ENCODE peak calls at places on chromosome 3, in four cellular contexts. E, X, J and B are unnamed samples. For H3K4me1, the result is how much of the 10 kb centered on the place peaks cover.

GRCh38 chr3:194285859-194286197 is 65.3 kb downstream of the CPN2 start:
- DNase-seq in J (no peak), E (no peak), X (peak), B (no peak)

GRCh38 chr3:184619348-184619747 is 57.8 kb downstream of the EPHB3 start:
- DNase-seq in J (no peak), E (no peak), X (no peak), B (no peak)

GRCh38 chr3:153970047-153970446 is 151.1 kb upstream of the ARHGEF26 start:
- DNase-seq in X (no peak), J (no peak), E (no peak), B (no peak)

GRCh38 chr3:49554639-49555265 is 475 bp downstream of the BSN start:
- DNase-seq in X (peak), J (no peak), E (peak), B (peak)

GRCh38 chr3:168051579-168052183 is 44.0 kb downstream of the GOLIM4 start:
- DNase-seq in X (no peak), E (no peak), J (no peak), B (no peak)

GRCh38 chr3:149395107-149396089 is 17.9 kb upstream of the TM4SF1 start:
- DNase-seq in J (no peak), E (no peak), X (peak), B (peak)

GRCh38 chr3:161284989-161285388 is 63.9 kb downstream of the NMD3 start:
- DNase-seq in E (no peak), X (no peak), J (no peak), B (no peak)

GRCh38 chr3:149554826-149555225 is 80.3 kb downstream of the TM4SF4 start:
- DNase-seq in X (peak), J (no peak), E (no peak), B (no peak)

GRCh38 chr3:45753095-45753494 is 43.2 kb downstream of the SLC6A20 start:
- DNase-seq in X (no peak), J (no peak), E (no peak), B (no peak)

GRCh38 chr3:4421121-4421520 is 45.9 kb downstream of the SUMF1 start:
- DNase-seq in E (no peak), X (peak), J (no peak), B (peak)

GRCh38 chr3:158769519-158770253 is 32.2 kb upstream of the MFSD1 start:
- DNase-seq in E (no peak), X (no peak), J (no peak), B (no peak)

GRCh38 chr3:48024401-48024800 is 8.2 kb upstream of the MAP4 start:
- DNase-seq in E (no peak), J (no peak), X (no peak), B (no peak)

GRCh38 chr3:19945405-19946290 is 1.2 kb upstream of the RAB5A start:
- DNase-seq in X (peak), J (peak), E (no peak), B (peak)

GRCh38 chr3:188526057-188526456 is 372.1 kb downstream of the LPP start:
- DNase-seq in X (peak), J (no peak), E (no peak), B (no peak)

GRCh38 chr3:177602601-177603136 is 405.4 kb upstream of the TBL1XR1 start:
- DNase-seq in J (no peak), X (no peak), E (no peak), B (peak)

GRCh38 chr3:59368887-59369286 is 319.1 kb upstream of the CFAP20DC start:
- DNase-seq in E (no peak), J (no peak), X (no peak), B (no peak)

GRCh38 chr3:17820275-17820674 is 77.8 kb upstream of the TBC1D5 start:
- DNase-seq in E (no peak), X (no peak), J (no peak), B (no peak)

GRCh38 chr3:42013652-42014442 is 51.9 kb upstream of the ULK4 start:
- DNase-seq in E (peak), X (peak), J (no peak), B (peak)

GRCh38 chr3:50591196-50591741 is 20.3 kb downstream of the CISH start:
- DNase-seq in X (no peak), E (no peak), J (no peak), B (no peak)

GRCh38 chr3:110767838-110768237 is 303.8 kb upstream of the NECTIN3 start:
- DNase-seq in E (no peak), J (no peak), X (no peak), B (no peak)

GRCh38 chr3:84836961-84837360 is 121.8 kb upstream of the CADM2 start:
- DNase-seq in J (no peak), E (no peak), X (no peak), B (peak)

GRCh38 chr3:165770781-165771180 is 66.4 kb downstream of the BCHE start:
- DNase-seq in E (no peak), J (no peak), X (no peak), B (no peak)

DNA sequence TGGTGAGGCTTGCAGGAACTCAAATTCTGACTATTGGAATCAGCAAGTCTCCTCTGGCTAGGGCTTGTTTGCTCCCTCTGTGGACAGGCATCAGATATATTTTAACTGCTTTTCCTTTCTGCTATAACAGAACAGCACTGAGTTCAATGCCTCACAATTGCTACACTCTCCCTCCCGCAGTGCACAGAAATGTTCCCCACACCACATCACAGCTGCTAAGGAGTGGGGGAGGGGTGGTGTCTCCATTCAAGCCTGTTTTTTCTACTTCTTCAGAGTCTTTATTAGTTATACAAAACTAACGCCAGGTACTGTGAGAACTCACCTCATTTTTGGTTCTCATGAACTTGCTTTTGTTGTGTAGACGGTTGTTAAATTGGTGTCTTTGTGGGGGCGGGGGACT is 68.5 kb downstream of the BCHE start:
- DNase-seq in J (no peak), X (no peak), E (no peak), B (no peak)
- TF ChIP-seq POLR2A in J (no peak), X (no peak), E (no peak), B (no peak)

GRCh38 chr3:18825586-18826157 is 322.6 kb upstream of the KCNH8 start:
- DNase-seq in X (no peak), E (no peak), J (no peak), B (no peak)
- H3K4me1 ChIP-seq in X (under half), E (under half), J (under half), B (under half)

GRCh38 chr3:151201046-151201730 is 1.8 kb downstream of the GPR171 start:
- DNase-seq in J (no peak), X (no peak), E (no peak), B (no peak)

GRCh38 chr3:151199569-151200438 is 3.2 kb downstream of the GPR171 start:
- DNase-seq in J (no peak), X (no peak), E (no peak), B (no peak)

GRCh38 chr3:151197981-151198767 is 4.8 kb downstream of the GPR171 start:
- DNase-seq in E (no peak), J (no peak), X (no peak), B (no peak)

GRCh38 chr3:151198849-151199248 is 4.2 kb downstream of the GPR171 start:
- DNase-seq in J (no peak), E (no peak), X (no peak), B (no peak)

DNA sequence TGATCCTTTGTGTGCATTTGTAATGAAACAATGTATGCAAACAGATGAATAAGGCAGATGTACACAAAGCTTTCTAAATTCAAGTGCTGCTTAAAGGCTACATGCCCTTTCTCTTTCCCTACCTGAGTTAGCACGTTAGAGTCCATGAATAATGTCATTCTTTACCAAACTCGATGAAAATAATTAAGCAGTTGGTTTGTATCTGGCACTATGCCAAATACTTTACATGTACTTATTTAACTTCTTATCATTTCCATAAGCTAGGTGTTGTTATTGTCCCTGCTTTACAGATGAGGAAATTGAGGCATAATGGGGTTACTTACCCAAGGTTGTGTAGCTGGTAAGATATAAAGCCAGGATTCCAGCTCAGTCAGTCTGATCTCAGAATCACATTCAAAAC is 2.4 kb downstream of the GPR171 start:
- DNase-seq in J (no peak), E (no peak), X (no peak), B (no peak)
- H3K4me3 ChIP-seq in J (no peak), E (no peak), X (no peak), B (no peak)

DNA sequence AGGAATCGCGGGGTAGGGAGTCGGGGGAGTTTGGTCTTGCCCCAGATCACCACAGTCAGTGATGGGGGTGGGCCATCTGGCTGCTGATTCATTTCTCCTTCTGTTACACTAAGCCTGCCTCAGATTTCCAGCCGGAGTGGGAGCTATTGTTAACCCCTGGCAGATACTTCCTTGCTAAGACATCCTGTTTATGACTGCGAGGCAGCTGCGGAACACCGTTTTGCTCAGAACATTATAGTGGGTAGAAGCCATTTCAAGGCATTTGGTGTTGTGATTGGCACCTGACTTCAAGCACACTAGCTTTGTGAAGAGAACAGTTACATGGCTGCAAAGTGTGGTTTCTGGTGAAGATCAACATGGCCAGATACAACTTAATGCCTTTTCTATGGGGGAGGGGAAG is 73.8 kb downstream of the FLNB start:
- DNase-seq in E (no peak), X (no peak), J (no peak), B (no peak)
- TF ChIP-seq POLR2A in E (no peak), X (no peak), J (no peak), B (no peak)

DNA sequence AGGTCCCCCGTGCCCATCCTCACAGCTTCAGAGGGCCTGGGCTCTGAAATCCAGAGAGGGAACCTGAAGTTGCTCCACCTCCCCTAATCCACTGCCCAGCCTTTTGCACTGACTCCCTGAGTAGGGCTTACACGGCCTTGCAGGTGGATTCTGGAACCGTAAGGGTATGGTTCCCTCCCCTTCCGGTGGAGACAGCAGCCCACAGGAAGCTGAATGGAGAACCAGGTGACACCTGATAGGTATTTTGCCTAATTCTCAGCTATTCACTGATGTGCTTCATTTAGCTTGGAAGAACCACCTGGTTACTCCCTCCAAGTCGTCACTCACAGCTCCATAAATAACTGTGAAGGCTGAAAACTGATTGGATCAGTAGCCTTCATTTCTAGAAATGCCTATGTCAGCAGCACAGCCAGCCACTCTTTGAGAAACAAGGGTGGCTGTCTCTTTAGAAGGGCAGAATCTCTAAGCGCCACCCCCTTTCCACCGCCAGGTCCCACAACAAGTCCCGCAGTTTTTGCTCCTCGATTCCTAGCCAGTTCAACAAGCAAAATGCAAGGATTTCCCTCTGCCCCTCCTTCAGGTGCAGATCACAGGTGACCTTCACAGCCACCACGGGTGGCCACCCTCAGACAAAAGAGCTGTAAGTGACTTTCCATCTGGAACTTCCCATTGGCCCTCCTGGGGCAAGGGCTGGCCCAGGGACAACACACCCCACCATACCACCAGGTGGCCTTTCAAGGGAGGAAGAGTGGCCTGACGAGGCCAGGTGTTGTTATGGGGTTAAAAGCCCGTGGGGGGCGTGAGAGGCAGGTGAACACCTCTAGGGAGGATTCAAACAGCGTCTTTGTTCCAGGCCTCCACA is 112.9 kb downstream of the SEC22A start:
- DNase-seq in X (no peak), J (no peak), E (peak), B (no peak)
- H3K4me1 ChIP-seq in X (under half), J (under half), E (under half), B (under half)

DNA sequence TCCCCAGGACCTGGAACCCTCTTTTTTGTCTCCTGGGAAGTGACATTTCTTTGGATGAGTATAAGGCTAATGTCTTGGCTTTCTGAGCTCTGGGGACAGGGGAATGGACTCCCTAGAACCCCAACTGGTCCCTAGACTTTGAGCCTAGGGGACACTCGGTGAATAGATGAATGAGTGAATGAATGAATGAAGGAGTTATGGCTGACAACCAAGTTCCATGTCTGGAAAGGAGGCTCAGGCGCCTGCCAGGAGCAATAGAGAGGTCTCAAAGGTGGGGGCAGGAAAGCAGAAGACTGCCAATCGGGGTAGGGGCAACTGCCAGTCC is 712 bp upstream of the PRKCD start:
- DNase-seq in X (no peak), E (no peak), J (no peak), B (no peak)
- H3K4me3 ChIP-seq in X (no peak), E (peak), J (peak), B (peak)

GRCh38 chr3:179069762-179070390 is 1.7 kb downstream of the ZMAT3 start:
- DNase-seq in X (no peak), J (no peak), E (no peak), B (no peak)

GRCh38 chr3:179071161-179071568 is 444 bp downstream of the ZMAT3 start:
- DNase-seq in J (no peak), X (peak), E (no peak), B (no peak)

GRCh38 chr3:179073816-179074215 is 2.2 kb upstream of the ZMAT3 start:
- DNase-seq in X (no peak), E (no peak), J (no peak), B (no peak)

GRCh38 chr3:179068779-179069530 is 2.7 kb downstream of the ZMAT3 start:
- DNase-seq in J (no peak), X (no peak), E (no peak), B (no peak)

DNA sequence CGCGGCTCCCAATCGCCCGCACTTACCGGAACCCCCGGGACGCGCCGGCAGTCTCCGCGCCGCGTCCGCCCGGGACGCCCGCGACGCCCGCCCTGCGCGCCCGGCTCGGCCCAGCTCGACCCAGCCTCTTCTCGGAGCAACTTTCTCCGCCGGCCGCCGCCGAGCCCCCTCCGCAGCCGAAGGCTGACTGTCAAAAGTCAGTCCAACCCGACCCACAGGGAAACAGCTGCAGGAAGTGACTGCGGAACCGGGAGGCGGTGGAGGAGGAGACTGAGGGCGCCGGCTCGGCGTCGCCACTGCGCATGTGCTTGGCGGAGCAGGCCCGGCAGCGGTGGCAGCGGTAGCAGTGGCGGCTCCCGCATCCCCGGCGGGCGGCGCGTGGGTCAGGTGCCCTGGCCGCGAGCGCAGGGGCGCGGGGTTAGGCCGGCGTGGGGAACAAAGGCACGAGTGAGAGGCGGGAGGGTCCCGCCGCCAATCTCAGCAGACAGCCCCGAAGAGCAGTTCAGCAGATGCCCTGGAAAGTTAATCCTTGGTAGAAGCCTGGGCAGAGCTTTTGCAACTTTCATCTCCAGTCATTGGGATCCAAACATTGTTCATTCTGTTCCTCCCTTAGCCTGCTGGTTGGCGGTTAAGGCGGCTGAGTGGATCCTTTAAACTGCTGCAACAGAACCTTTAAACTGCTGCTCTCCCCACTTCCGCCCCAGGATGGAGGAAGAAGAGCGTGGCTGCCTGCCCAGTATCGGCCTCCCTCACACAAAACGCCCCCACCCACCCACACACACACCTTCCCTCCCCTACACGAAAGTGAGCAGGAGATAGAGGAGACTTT is at the start of gene ZMAT3:
- DNase-seq in J (peak), E (peak), X (peak), B (peak)
- TF ChIP-seq POLR2A in J (peak), E (peak), X (peak), B (peak)